ENCODE peak calls at places on chromosomes 13 and 19, in six cellular contexts. F, Y, U, A, Z and I are unnamed samples.
A peak's percentile ranks its signal among the peaks of the same experiment; 100 is the strongest.

GRCh38 chr19:16814526-16815100 is 14.6 kb upstream of the SIN3B start:
- DNase-seq in F (peak; percentile 52), U (no peak), A (no peak), Y (no peak), Z (no peak), I (peak; percentile 42)

GRCh38 chr13:49314344-49314882 is 66.7 kb downstream of the CDADC1 start:
- DNase-seq in A (no peak), F (peak; percentile 74), Y (no peak), Z (no peak), U (no peak), I (no peak)

GRCh38 chr13:42532561-42533335 is 41.2 kb upstream of the TNFSF11 start:
- DNase-seq in Y (no peak), F (no peak), A (no peak), Z (no peak), U (no peak), I (no peak)

GRCh38 chr13:36193151-36193855 is 21.1 kb downstream of the SOHLH2 start:
- DNase-seq in U (no peak), A (no peak), F (peak; percentile 49), Z (no peak), Y (no peak), I (peak; percentile 54)

GRCh38 chr13:111597041-111598017 is 276.9 kb downstream of the TEX29 start:
- DNase-seq in Z (no peak), Y (no peak), A (no peak), U (no peak), F (no peak), I (no peak)

GRCh38 chr19:57620673-57621348 is 6.8 kb downstream of the ZNF134 start:
- DNase-seq in U (no peak), Z (no peak), A (no peak), F (peak; percentile 21), Y (no peak), I (peak; percentile 24)

GRCh38 chr13:44750618-44751017 is 174.5 kb upstream of the TSC22D1 start:
- DNase-seq in U (no peak), A (no peak), Z (no peak), Y (no peak), F (no peak), I (no peak)

GRCh38 chr19:12720851-12721655 is 2.7 kb downstream of the TNPO2 start:
- DNase-seq in Z (no peak), A (no peak), Y (no peak), U (peak; percentile 34), F (peak; percentile 25), I (no peak)

GRCh38 chr13:113856716-113857065 is 7.2 kb downstream of the GAS6 start:
- DNase-seq in A (peak; percentile 57), Y (no peak), F (peak; percentile 73), U (no peak), Z (peak; percentile 74), I (no peak)

GRCh38 chr13:113641426-113641825 is 16.6 kb downstream of the ATP4B start:
- DNase-seq in U (no peak), Y (peak; percentile 20), Z (no peak), F (no peak), A (peak; percentile 22), I (peak; percentile 0)

GRCh38 chr19:16001481-16002312 is 52.9 kb downstream of the OR10H4 start:
- DNase-seq in F (peak; percentile 21), U (no peak), A (no peak), Z (no peak), Y (no peak), I (no peak)

GRCh38 chr19:43595605-43595998 is 332 bp downstream of the IRGQ start:
- DNase-seq in U (no peak), F (no peak), Y (no peak), A (no peak), Z (no peak), I (no peak)

GRCh38 chr19:46603752-46604241 is 2.7 kb downstream of the CALM3 start:
- DNase-seq in Y (no peak), Z (peak; percentile 54), A (no peak), F (no peak), U (no peak), I (no peak)

GRCh38 chr13:39419866-39420265 is 183.1 kb downstream of the LHFPL6 start:
- DNase-seq in Z (no peak), Y (no peak), U (no peak), F (no peak), A (no peak), I (no peak)

GRCh38 chr19:1691589-1692290 is 39.3 kb upstream of the TCF3 start:
- DNase-seq in Z (no peak), U (no peak), F (no peak), A (no peak), Y (no peak), I (no peak)

GRCh38 chr19:1685046-1685445 is 32.6 kb upstream of the TCF3 start:
- DNase-seq in A (no peak), U (no peak), Z (no peak), F (no peak), Y (no peak), I (no peak)

DNA sequence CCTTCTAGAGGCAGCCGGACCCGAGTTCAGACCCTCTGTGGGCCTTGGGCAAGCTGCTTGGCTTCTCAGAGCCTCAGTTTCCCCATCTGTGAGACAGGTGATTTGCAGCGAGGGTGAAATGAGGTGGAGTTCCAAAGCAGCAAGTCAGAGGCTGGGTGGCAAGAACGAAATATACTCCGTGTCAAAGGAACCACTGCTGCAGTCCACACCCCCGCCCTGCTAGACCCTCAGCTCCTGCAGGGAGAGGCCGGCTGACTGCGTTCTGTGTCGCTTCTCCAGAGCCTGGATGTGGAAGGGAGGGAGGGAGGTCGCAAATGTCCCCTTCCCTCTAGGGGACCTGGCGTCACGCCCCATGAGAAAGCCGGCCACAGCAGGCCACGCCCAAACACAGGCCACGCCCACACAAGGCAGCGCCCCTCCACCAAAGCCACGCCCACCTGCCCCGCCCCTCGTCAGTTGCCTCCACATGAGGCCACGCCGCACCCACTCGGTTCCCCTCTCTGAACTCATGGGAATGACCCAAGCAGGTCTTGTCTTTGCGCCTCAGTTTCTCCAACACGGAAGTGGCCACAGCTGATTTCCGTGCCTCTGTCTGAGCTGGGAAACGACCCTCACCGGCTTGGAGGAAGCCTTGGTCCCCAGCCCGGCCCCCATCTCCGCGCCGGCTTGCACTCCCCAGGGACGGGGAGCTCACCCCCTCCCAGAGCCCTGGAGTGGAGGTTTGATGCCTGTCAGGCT is 38.3 kb upstream of the TCF3 start:
- DNase-seq in Z (no peak), Y (peak; percentile 62), A (peak; percentile 59), F (no peak), U (no peak), I (peak; percentile 75)
- H3K27me3 ChIP-seq in Z (no peaks in the 10 kb centered on the region), Y (peaks cover 17% of the 10 kb centered on the region), A (peaks cover 67% of the 10 kb centered on the region), F (no peaks in the 10 kb centered on the region), U (peaks cover 77% of the 10 kb centered on the region), I (peaks cover 5% of the 10 kb centered on the region)

DNA sequence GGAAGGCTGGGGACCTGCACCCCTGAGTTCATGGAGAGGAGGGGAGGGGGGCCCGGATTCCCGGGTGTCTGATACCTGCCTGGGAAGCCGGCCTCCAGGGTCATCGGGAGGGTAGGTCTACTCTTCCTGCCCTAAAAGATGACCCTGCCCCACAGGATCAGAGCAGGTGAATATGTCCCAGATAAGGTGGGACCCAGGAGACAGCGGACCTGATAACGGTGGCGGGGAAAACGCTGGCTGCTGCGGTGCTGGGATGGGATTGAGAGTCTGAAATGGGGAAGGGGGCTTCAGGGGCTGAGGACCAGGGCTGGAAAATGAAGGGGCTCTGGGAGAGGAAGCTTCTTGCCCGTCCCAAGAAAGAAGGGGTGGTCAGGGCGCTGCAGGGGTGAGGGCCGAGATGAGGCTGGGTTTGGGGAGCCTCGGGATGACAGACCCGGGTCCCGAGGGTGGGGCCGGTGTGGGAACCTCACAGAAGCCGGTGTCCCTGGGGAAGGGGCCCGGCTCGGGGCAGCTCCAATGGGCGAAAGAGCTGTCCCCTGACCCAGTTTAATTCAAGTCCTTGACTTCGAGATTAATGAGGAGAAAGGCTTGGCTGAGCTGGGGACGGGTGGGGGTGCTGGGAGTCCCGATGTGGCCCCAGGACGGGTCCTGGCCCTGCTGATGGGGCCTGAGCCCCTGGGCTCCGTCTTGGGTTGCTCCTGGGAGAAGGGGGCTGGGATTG is 797 bp downstream of the TTYH1 start:
- DNase-seq in U (no peak), Y (no peak), F (no peak), A (no peak), Z (no peak), I (no peak)
- H3K27me3 ChIP-seq in U (peaks cover 76% of the 10 kb centered on the region), Y (peaks cover 27% of the 10 kb centered on the region), F (peaks cover 9% of the 10 kb centered on the region), A (peaks cover 66% of the 10 kb centered on the region), Z (no peaks in the 10 kb centered on the region), I (peaks cover 14% of the 10 kb centered on the region)

GRCh38 chr19:4197625-4198466 is 15.4 kb downstream of the ANKRD24 start:
- DNase-seq in F (peak; percentile 2), Z (no peak), A (no peak), Y (no peak), U (no peak), I (no peak)
- H3K27me3 ChIP-seq in F (peaks cover 16% of the 10 kb centered on the region), Z (no peaks in the 10 kb centered on the region), A (peaks cover 53% of the 10 kb centered on the region), Y (peaks cover 22% of the 10 kb centered on the region), U (peaks cover 67% of the 10 kb centered on the region), I (no peaks in the 10 kb centered on the region)

DNA sequence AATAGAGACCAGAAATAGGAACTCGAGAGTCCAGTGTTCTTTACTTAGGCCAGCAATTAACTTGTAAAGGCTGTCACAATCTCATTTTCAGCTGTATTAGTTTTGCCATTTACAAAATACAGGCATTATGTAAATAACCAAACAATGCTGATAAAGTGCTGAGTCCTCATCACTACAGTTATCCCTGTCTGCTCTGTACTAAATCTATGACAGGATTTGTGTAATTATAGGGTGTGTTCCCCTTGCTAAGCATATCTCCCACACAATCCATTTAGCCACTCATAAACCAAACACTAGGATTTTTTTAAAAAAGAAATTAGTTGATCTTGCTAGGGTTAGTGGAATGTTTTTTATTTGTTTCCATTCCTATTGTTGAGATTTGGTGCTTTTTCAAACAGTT is 23.2 kb downstream of the PDX1 start:
- DNase-seq in A (no peak), Z (no peak), Y (no peak), F (no peak), U (no peak), I (no peak)
- H3K27me3 ChIP-seq in A (no peaks in the 10 kb centered on the region), Z (no peaks in the 10 kb centered on the region), Y (no peaks in the 10 kb centered on the region), F (no peaks in the 10 kb centered on the region), U (peaks cover 28% of the 10 kb centered on the region), I (no peaks in the 10 kb centered on the region)

GRCh38 chr19:4279530-4280422 is 710 bp downstream of the SHD start:
- DNase-seq in Z (no peak), U (no peak), A (no peak), Y (no peak), F (no peak), I (peak; percentile 34)

GRCh38 chr19:4278010-4278409 is 1.1 kb upstream of the SHD start:
- DNase-seq in U (no peak), F (no peak), Z (no peak), Y (no peak), A (no peak), I (no peak)

GRCh38 chr19:4277051-4277700 is 1.9 kb upstream of the SHD start:
- DNase-seq in A (no peak), F (no peak), Y (no peak), Z (no peak), U (no peak), I (no peak)

GRCh38 chr19:4278926-4279529 is at the start of gene SHD:
- DNase-seq in A (no peak), U (no peak), Y (no peak), Z (no peak), F (no peak), I (peak; percentile 91)

GRCh38 chr19:4278460-4278901 is 585 bp upstream of the SHD start:
- DNase-seq in Z (no peak), A (no peak), U (no peak), Y (no peak), F (no peak), I (peak; percentile 95)
- H3K27me3 ChIP-seq in Z (no peaks in the 10 kb centered on the region), A (peaks cover 37% of the 10 kb centered on the region), U (peaks cover 54% of the 10 kb centered on the region), Y (peaks cover 7% of the 10 kb centered on the region), F (peaks cover 19% of the 10 kb centered on the region), I (no peaks in the 10 kb centered on the region)

DNA sequence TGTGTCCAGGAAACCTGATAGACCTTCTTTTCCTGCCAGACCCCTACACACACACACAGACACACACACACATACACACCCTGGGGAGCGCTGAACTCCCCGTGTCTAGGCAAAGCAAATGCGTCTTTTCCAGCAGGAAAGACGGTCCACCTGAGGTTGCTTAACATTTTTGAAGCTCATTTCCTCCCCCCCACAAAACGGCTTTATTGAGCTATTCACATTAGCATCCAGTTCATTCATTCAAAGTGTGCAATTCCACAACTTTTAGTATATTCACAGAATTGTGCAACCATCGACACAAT is 3.4 kb downstream of the GSX1 start:
- DNase-seq in Y (no peak), F (no peak), Z (no peak), U (no peak), A (no peak), I (no peak)
- H3K27me3 ChIP-seq in Y (peaks cover 65% of the 10 kb centered on the region), F (peaks cover 62% of the 10 kb centered on the region), Z (peaks cover 20% of the 10 kb centered on the region), U (peaks cover 100% of the 10 kb centered on the region), A (peaks cover 90% of the 10 kb centered on the region), I (no peaks in the 10 kb centered on the region)